ENCODE peak calls at places on chromosome 6, in five cellular contexts. F is Panc1, R is breast epithelium, Z is transverse colon, K is HepG2. X is an unnamed sample.

GRCh38 chr6:11854418-11855165 is 76.0 kb upstream of the ADTRP start:
- DNase-seq in F (no peak), R (no peak), Z (no peak), K (no peak), X (no peak)

GRCh38 chr6:25601797-25602679 is 50.0 kb upstream of the SCGN start:
- DNase-seq in F (peak; percentile 15), R (no peak), Z (no peak), K (peak; percentile 60), X (no peak)

GRCh38 chr6:47034421-47034820 is 7.7 kb downstream of the ADGRF1 start:
- DNase-seq in F (no peak), R (no peak), Z (no peak), K (no peak), X (no peak)

GRCh38 chr6:36577298-36577697 is 16.9 kb upstream of the SRSF3 start:
- DNase-seq in F (no peak), R (no peak), Z (no peak), K (peak; percentile 75), X (no peak)

GRCh38 chr6:150620763-150621162 is 21.1 kb downstream of the PLEKHG1 start:
- DNase-seq in F (no peak), R (no peak), Z (no peak), K (no peak), X (no peak)

GRCh38 chr6:155330133-155330734 is 15.9 kb upstream of the TFB1M start:
- DNase-seq in F (no peak), R (no peak), Z (no peak), K (no peak), X (no peak)

GRCh38 chr6:168678588-168678987 is 237.6 kb downstream of the SMOC2 start:
- DNase-seq in F (no peak), R (no peak), Z (no peak), K (no peak), X (no peak)

GRCh38 chr6:44128020-44128917 is 915 bp downstream of the TMEM63B start:
- DNase-seq in F (no peak), R (peak; percentile 58), Z (peak; percentile 57), K (peak; percentile 35), X (no peak)

GRCh38 chr6:15763364-15763763 is 100.5 kb upstream of the DTNBP1 start:
- DNase-seq in F (no peak), R (no peak), Z (no peak), K (no peak), X (no peak)

GRCh38 chr6:19929312-19929711 is 92.1 kb downstream of the ID4 start:
- DNase-seq in F (no peak), R (no peak), Z (no peak), K (no peak), X (no peak)

GRCh38 chr6:2258112-2258511 is 12.7 kb upstream of the GMDS start:
- DNase-seq in F (no peak), R (no peak), Z (no peak), K (no peak), X (no peak)

GRCh38 chr6:37725967-37726366 is 28.3 kb upstream of the MDGA1 start:
- DNase-seq in F (no peak), R (no peak), Z (no peak), K (no peak), X (no peak)

GRCh38 chr6:143782517-143782916 is 60.6 kb upstream of the LTV1 start:
- DNase-seq in F (no peak), R (no peak), Z (no peak), K (no peak), X (no peak)

GRCh38 chr6:128474481-128474880 is 45.9 kb downstream of the PTPRK start:
- DNase-seq in F (no peak), R (no peak), Z (no peak), K (no peak), X (no peak)

DNA sequence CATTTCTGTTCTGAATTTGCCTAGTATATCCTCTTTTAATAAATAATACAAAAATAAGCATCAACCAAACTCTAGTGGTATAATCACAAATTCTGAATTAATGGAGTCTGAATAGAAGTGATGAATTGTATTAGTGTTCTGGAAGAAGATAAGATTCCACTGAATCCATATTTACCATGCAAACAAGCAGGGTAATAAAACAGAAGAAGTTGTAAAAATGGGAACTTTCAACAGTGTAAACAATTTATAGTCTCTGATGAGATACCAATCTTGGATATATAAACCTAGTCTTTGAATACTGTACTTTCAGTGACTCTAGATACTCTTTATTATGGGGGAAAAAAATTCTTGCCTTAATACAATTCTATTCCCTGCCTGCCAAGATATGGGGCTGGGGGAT is 197.6 kb downstream of the KHDC1L start:
- DNase-seq in F (no peak), R (no peak), Z (no peak), K (no peak), X (no peak)
- TF ChIP-seq POLR2AphosphoS5 in F (no peak), R (no peak), Z (no peak), K (no peak), X (no peak)

GRCh38 chr6:31782126-31782941 is 5.2 kb upstream of the VWA7 start:
- DNase-seq in F (no peak), R (no peak), Z (no peak), K (no peak), X (no peak)
- TF ChIP-seq POLR2AphosphoS5 in F (no peak), R (no peak), Z (no peak), K (no peak), X (no peak)

GRCh38 chr6:68723128-68723527 is 88.0 kb downstream of the ADGRB3 start:
- DNase-seq in F (no peak), R (no peak), Z (no peak), K (no peak), X (no peak)
- TF ChIP-seq POLR2AphosphoS5 in F (no peak), R (no peak), Z (no peak), K (no peak), X (no peak)

DNA sequence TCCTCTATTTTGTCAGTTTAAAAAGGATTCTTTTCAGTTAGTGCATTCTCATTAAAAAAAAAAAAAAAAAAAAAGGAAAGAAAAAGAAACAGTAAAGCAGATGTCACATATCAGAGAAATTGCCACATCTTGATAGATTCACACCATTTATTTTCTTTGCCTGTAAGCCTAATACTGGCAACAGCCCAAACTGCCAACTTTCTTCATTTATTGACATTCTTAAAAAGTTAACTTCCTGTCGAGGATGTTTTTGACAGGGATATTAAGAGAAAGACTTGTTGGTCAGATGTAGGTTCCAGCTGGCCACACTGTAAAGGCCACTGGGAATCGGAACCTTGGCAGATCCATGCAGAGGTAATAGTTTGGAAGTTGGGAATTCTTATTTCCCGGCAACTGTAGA is 332.6 kb downstream of the NRN1 start:
- DNase-seq in F (no peak), R (no peak), Z (no peak), K (no peak), X (no peak)
- TF ChIP-seq POLR2AphosphoS5 in F (no peak), R (no peak), Z (no peak), K (no peak), X (no peak)

DNA sequence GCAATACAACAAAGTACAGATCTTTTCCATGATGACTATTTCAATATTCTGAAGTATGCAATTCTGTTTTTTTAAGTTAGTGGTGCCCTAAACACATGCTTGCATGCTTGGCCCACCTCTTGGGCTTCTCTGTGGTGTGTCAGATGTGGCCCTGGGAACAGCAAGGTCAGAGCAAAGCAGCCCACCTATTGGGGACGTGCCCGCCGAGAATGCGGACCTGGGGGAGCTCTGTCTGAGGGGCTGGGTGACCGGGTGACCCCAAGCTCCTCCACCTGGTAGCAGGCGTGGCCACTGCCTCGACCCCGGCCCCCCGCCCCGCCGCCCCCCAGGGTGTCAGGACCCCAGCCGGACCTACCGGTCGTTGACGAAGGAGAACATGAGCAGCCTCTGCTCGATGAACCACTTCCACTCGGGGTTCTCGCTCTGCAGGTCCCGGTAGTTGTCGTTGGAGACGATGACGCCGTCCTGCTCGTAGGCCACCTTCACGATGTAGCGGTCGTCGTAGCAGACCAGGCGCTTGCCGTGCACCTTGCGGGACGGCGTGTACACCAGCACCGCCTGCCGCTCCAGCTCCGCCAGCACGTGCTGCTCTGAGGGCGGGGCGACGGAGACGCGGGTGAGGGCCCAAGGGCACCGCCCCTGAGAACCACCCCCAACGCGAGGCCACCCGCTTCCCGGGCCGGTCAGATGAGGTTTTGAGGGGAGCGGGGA is 28.3 kb downstream of the ZC3H12D start:
- DNase-seq in F (no peak), R (no peak), Z (no peak), K (no peak), X (no peak)
- TF ChIP-seq POLR2AphosphoS5 in F (no peak), R (no peak), Z (no peak), K (no peak), X (no peak)

DNA sequence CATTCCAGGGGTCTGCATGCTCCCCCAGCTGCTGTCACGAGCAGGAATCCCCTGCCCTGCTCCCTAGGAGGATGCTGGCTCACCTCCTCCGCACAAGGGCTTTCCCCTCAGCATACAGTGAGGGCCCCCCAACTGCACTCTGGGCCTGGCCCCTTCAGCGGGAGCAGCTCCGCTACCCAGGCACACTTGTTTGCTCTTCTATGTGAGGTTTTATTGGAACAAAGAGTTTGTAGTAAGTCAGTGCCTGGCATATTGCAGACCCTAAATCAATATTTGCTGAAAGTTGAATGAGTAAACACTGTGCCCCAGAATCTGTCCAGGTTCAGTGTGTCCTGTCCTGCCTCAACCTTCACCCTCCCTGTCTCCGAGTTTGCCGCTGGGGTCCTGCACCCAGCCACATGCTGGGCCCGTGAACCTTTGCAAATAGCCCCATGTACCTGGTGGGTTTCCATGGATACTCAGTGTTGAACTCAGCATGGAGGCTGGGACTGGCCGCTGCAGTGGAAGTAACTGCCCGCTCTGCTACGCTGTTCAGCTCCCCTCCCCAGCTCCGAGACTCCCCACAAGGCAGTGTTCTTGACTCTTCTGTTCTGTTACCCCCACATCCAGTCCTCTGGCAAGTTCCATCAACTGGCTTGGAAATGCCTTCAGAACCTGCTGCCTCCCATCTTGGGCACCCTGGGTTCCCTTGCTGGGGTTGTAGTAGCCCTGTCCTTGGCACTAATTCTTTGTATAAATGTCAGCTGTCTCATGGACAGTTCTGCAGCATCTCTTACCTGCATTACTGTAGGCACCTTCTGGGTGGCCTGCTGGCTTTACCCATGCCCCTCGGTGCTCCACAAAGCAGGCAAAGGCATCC is 15.7 kb downstream of the SLC22A1 start:
- DNase-seq in F (no peak), R (no peak), Z (no peak), K (peak; percentile 80), X (no peak)
- TF ChIP-seq POLR2AphosphoS5 in F (no peak), R (no peak), Z (no peak), K (no peak), X (no peak)